ENCODE peak calls at places on chromosome 18, in eight cellular contexts. C is PC-9; F is mesenchymal stem cell; K is CD4-positive, alpha-beta memory T cell; M is fibroblast of lung; Z is heart right ventricle; V is esophagus squamous epithelium; U is transverse colon. R is an unnamed sample. For H3K4me1 and H3K27me3, the result is how much of the 10 kb centered on the place peaks cover.

GRCh38 chr18:24677011-24677410 is 216.6 kb downstream of the HRH4 start:
- DNase-seq in V (no peak), U (no peak), Z (no peak), K (no peak), M (peak), F (no peak), C (no peak), R (no peak)

GRCh38 chr18:40159141-40160017 is 1795.7 kb upstream of the PIK3C3 start:
- DNase-seq in K (no peak), C (no peak), F (peak), V (no peak), Z (no peak), M (peak), U (no peak), R (no peak)

GRCh38 chr18:59220784-59221765 is 1.1 kb downstream of the GRP start:
- DNase-seq in F (no peak), Z (no peak), C (no peak), V (no peak), K (no peak), U (no peak), M (no peak), R (no peak)

GRCh38 chr18:9029131-9029530 is 73.4 kb upstream of the NDUFV2 start:
- DNase-seq in Z (no peak), M (peak), F (no peak), U (no peak), K (no peak), V (no peak), C (no peak), R (no peak)

GRCh38 chr18:10131783-10132381 is 218.1 kb downstream of the VAPA start:
- DNase-seq in Z (no peak), M (peak), U (no peak), K (no peak), V (no peak), C (no peak), F (no peak), R (no peak)

GRCh38 chr18:8997634-8998033 is 104.9 kb upstream of the NDUFV2 start:
- DNase-seq in Z (no peak), C (no peak), U (no peak), K (no peak), F (no peak), M (no peak), V (no peak), R (no peak)

GRCh38 chr18:73545497-73545896 is 602.1 kb downstream of the FBXO15 start:
- DNase-seq in F (peak), K (no peak), Z (no peak), C (peak), U (no peak), V (no peak), M (no peak), R (no peak)

GRCh38 chr18:25229080-25229479 is 122.9 kb downstream of the ZNF521 start:
- DNase-seq in C (no peak), V (no peak), Z (peak), K (no peak), F (peak), U (no peak), M (peak), R (no peak)

GRCh38 chr18:3340682-3341097 is 78.8 kb downstream of the MYL12B start:
- DNase-seq in Z (no peak), U (no peak), C (no peak), K (no peak), F (peak), M (no peak), V (no peak), R (no peak)

GRCh38 chr18:65852273-65852672 is 101.5 kb downstream of the CDH7 start:
- DNase-seq in V (no peak), K (no peak), C (no peak), U (no peak), M (no peak), Z (no peak), F (no peak), R (no peak)

GRCh38 chr18:27483266-27483665 is 298.2 kb upstream of the CHST9 start:
- DNase-seq in U (no peak), K (no peak), C (no peak), F (no peak), Z (no peak), M (no peak), V (no peak), R (no peak)

DNA sequence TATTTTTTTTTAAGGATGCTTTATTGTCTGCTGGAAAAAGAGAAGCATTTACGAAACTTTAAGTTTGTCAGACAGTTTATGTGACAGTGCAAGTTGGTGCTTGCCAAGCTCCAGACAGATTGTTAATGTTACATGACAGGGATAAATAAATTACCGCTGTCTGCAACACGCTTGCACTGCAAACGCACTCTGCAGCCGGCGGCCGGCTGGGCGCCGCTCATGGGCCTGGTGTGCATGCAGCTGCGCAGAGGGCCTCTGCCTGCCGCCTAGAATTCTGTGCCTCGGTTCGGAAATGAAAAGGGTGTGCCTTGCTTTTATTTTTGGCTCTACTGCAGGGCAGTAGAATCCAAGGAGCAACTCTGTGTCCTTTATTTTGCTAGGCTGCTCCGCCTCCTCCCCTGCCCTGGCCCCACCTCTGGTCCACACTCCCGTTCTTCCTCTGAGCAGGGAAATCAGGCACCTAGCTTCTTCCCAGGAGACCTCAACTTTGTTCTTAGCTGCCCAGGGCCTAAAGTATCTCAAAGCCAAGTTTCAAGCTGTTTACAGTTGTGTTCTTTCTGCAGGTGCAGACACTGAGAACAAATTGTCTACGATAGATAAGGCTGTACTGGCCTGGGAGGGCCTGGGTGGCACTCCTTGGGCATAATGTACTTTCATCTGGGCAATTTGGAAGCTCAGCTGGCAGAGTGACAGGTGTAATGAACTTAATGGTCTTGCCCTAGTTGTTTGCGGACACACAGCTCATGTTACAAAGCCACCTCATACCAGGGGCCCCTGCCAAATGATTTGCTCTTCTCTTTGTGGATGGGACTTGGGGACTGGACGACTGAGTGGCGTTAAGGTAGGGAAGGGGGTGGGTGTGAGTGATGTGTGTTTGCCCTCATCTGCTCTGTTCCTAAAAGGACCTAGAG is 4.1 kb downstream of the LDLRAD4 start:
- DNase-seq in M (peak), U (peak), V (no peak), K (no peak), C (no peak), F (peak), Z (peak), R (no peak)
- H3K4me1 ChIP-seq in M (under half), U (under half), V (under half), K (under half), C (under half), F (under half), Z (half or more), R (half or more)

GRCh38 chr18:57660961-57661360 is 39.3 kb upstream of the NARS1 start:
- DNase-seq in V (no peak), C (no peak), K (no peak), F (peak), U (no peak), Z (no peak), M (peak), R (no peak)
- H3K27ac ChIP-seq in V (no peak), C (no peak), K (no peak), F (peak), U (no peak), Z (no peak), M (peak), R (peak)

DNA sequence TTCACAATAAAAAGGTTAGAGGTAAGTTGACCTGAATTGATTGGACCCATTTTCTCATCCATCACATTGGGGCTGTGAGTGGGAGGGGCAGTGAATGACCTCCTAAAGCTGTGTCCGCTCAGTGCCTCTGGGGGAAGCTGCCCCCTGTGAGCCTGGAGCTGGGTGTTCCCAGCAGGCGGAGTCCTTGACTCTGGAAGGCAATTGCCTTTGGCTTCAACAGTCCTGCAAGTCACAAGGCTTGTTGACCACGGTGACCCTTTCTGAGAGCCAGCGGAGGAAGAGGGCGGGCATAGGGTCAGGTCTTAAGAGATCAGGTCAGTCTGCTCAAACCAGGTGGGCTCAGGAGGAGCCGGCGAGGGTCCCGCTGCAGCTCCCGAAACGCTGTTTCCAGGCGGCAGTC is 1.1 kb upstream of the CIDEA start:
- DNase-seq in K (no peak), M (no peak), C (no peak), F (no peak), V (no peak), U (no peak), Z (no peak), R (no peak)
- H3K27me3 ChIP-seq in K (under half), M (under half), C (under half), F (half or more), V (half or more), U (under half), Z (under half), R (under half)

GRCh38 chr18:32158108-32158624 is 31.7 kb upstream of the MEP1B start:
- DNase-seq in Z (peak), U (peak), C (peak), K (peak), F (peak), V (no peak), M (peak), R (peak)

GRCh38 chr18:32156855-32157254 is 33.0 kb upstream of the MEP1B start:
- DNase-seq in C (no peak), V (no peak), U (no peak), M (no peak), Z (no peak), K (no peak), F (no peak), R (no peak)

GRCh38 chr18:32157580-32157979 is 32.3 kb upstream of the MEP1B start:
- DNase-seq in K (no peak), M (no peak), F (no peak), U (no peak), C (no peak), V (no peak), Z (no peak), R (no peak)

DNA sequence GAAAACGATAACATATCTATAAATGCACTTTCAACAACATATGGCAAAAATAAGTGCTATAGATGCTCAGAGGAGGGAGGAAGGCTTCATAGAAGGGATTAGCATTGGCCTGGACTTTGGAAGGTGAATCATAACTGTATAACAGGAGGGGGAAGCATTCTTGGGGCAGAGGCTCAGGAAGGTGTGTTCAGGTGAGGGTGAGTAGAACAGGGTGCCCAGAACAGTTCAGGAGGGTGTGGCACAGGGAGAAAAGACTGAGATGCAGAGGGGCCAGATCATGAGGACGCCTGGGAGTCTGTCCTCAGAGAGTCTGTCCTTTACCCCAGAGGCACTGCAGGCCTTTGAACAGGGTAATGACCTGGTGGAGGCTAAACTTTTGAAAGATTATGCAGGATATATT is 29.3 kb upstream of the MEP1B start:
- DNase-seq in C (no peak), V (no peak), K (no peak), M (no peak), Z (no peak), U (peak), F (no peak), R (no peak)
- H3K4me1 ChIP-seq in C (under half), V (under half), K (under half), M (under half), Z (under half), U (under half), F (under half), R (under half)

GRCh38 chr18:50797147-50797546 is 22.7 kb downstream of the MRO start:
- DNase-seq in Z (no peak), C (no peak), V (no peak), M (no peak), K (no peak), F (no peak), U (no peak), R (no peak)

GRCh38 chr18:50792885-50793284 is 26.9 kb downstream of the MRO start:
- DNase-seq in C (no peak), K (no peak), M (no peak), F (no peak), V (no peak), Z (no peak), U (no peak), R (no peak)

GRCh38 chr18:50791599-50792438 is 28.0 kb downstream of the MRO start:
- DNase-seq in K (no peak), Z (no peak), M (no peak), F (no peak), U (no peak), C (no peak), V (no peak), R (no peak)

GRCh38 chr18:50793641-50794565 is 25.9 kb downstream of the MRO start:
- DNase-seq in U (no peak), F (no peak), Z (no peak), V (no peak), K (no peak), C (no peak), M (no peak), R (no peak)

GRCh38 chr18:50796495-50796894 is 23.3 kb downstream of the MRO start:
- DNase-seq in C (no peak), M (no peak), U (no peak), Z (no peak), F (no peak), K (no peak), V (no peak), R (no peak)
- H3K27ac ChIP-seq in C (no peak), M (no peak), U (no peak), Z (no peak), F (no peak), K (no peak), V (no peak), R (no peak)